ENCODE peak calls at places on chromosomes 16 and 17, in eight cellular contexts. F, G, B, O, A, V, C and L are unnamed samples.

GRCh38 chr16:80250376-80250775 is 290.4 kb upstream of the DYNLRB2 start:
- DNase-seq in O (no peak), V (no peak), F (no peak), B (no peak), A (no peak), G (no peak), C (peak), L (no peak)

GRCh38 chr16:78775161-78775561 is 675.7 kb downstream of the WWOX start:
- DNase-seq in A (no peak), V (no peak), C (no peak), G (no peak), O (no peak), B (no peak), F (no peak), L (no peak)

GRCh38 chr17:28093999-28094716 is 51.7 kb downstream of the NLK start:
- DNase-seq in A (no peak), V (no peak), B (no peak), F (no peak), O (no peak), G (no peak), C (no peak), L (no peak)

GRCh38 chr16:24815052-24815451 is 30.7 kb upstream of the SLC5A11 start:
- DNase-seq in G (no peak), A (no peak), V (no peak), F (no peak), O (no peak), B (no peak), C (no peak), L (no peak)

GRCh38 chr16:2736476-2737237 is 15.8 kb upstream of the SRRM2 start:
- DNase-seq in O (no peak), B (no peak), A (no peak), C (no peak), F (no peak), V (no peak), G (no peak), L (no peak)

GRCh38 chr16:86073103-86073625 is 174.2 kb downstream of the IRF8 start:
- DNase-seq in A (no peak), F (no peak), B (no peak), C (no peak), O (no peak), G (no peak), V (no peak), L (no peak)

GRCh38 chr16:48188449-48189102 is 32.8 kb upstream of the ABCC12 start:
- DNase-seq in O (no peak), C (no peak), A (no peak), B (peak), V (no peak), F (no peak), G (peak), L (no peak)

GRCh38 chr16:19625039-19625438 is 69.5 kb downstream of the VPS35L start:
- DNase-seq in O (no peak), A (no peak), V (no peak), F (no peak), C (no peak), B (no peak), G (no peak), L (no peak)

GRCh38 chr17:70644093-70644492 is 474.8 kb downstream of the KCNJ2 start:
- DNase-seq in F (no peak), V (no peak), G (no peak), C (no peak), A (no peak), O (no peak), B (no peak), L (no peak)

GRCh38 chr16:53412549-53412948 is 21.7 kb upstream of the RBL2 start:
- DNase-seq in O (no peak), A (no peak), G (no peak), C (no peak), V (no peak), B (no peak), F (no peak), L (no peak)

GRCh38 chr17:17732892-17733670 is 51.8 kb downstream of the RAI1 start:
- DNase-seq in A (no peak), F (no peak), V (peak), O (peak), C (peak), B (peak), G (peak), L (no peak)

GRCh38 chr17:72162569-72162968 is 41.7 kb downstream of the SOX9 start:
- DNase-seq in A (no peak), O (no peak), B (no peak), F (no peak), C (no peak), V (no peak), G (no peak), L (no peak)

GRCh38 chr16:86018487-86018886 is 119.5 kb downstream of the IRF8 start:
- DNase-seq in G (no peak), V (no peak), F (no peak), O (peak), C (peak), A (peak), B (peak), L (peak)

GRCh38 chr17:8366231-8366630 is 10.3 kb downstream of the KRABD2 start:
- DNase-seq in A (no peak), B (peak), C (peak), V (no peak), O (peak), F (no peak), G (peak), L (no peak)

GRCh38 chr17:16328997-16329396 is 24.3 kb downstream of the CENPV start:
- DNase-seq in G (peak), A (no peak), F (no peak), O (no peak), B (peak), C (no peak), V (no peak), L (no peak)

GRCh38 chr17:27968206-27968732 is 74.2 kb upstream of the NLK start:
- DNase-seq in O (no peak), F (no peak), C (no peak), B (no peak), G (no peak), V (peak), A (no peak), L (no peak)

GRCh38 chr17:80761421-80761871 is 216.8 kb downstream of the RPTOR start:
- DNase-seq in C (peak), V (no peak), F (no peak), A (no peak), O (peak), B (peak), G (peak), L (no peak)

GRCh38 chr16:28217326-28217725 is 5.6 kb upstream of the XPO6 start:
- DNase-seq in G (no peak), F (no peak), B (peak), V (no peak), C (no peak), O (no peak), A (no peak), L (no peak)

GRCh38 chr16:53207810-53208752 is 153.3 kb downstream of the CHD9 start:
- DNase-seq in G (peak), V (peak), O (peak), C (peak), A (peak), F (no peak), B (peak), L (peak)

GRCh38 chr16:65409505-65409904 is 287.6 kb upstream of the CDH11 start:
- DNase-seq in F (no peak), V (no peak), B (peak), A (no peak), G (peak), C (peak), O (no peak), L (no peak)

GRCh38 chr17:57927048-57927723 is 28.0 kb downstream of the CUEDC1 start:
- DNase-seq in C (peak), G (peak), A (no peak), B (peak), O (peak), V (peak), F (no peak), L (no peak)

GRCh38 chr17:67974598-67975066 is 21.6 kb downstream of the C17orf58 start:
- DNase-seq in C (no peak), O (no peak), A (no peak), F (no peak), G (no peak), B (no peak), V (no peak), L (no peak)

GRCh38 chr16:54980821-54981220 is 50.2 kb downstream of the IRX5 start:
- DNase-seq in F (no peak), B (no peak), C (no peak), V (no peak), O (no peak), A (no peak), G (no peak), L (no peak)

GRCh38 chr16:30761427-30761927 is 385 bp downstream of the CFAP119 start:
- DNase-seq in A (no peak), F (peak), B (peak), V (no peak), O (no peak), C (peak), G (no peak), L (no peak)

GRCh38 chr17:74042241-74042640 is 161.2 kb upstream of the RPL38 start:
- DNase-seq in F (no peak), A (no peak), B (no peak), O (no peak), V (no peak), G (no peak), C (no peak), L (no peak)

GRCh38 chr17:3693829-3694231 is 2.1 kb downstream of the P2RX5 start:
- DNase-seq in F (no peak), G (no peak), B (no peak), A (no peak), V (no peak), C (no peak), O (no peak), L (no peak)

GRCh38 chr17:3690094-3690715 is 5.8 kb downstream of the P2RX5 start:
- DNase-seq in F (no peak), B (no peak), C (no peak), V (no peak), G (no peak), O (no peak), A (no peak), L (no peak)

GRCh38 chr17:3693099-3693498 is 2.9 kb downstream of the P2RX5 start:
- DNase-seq in C (no peak), V (no peak), G (no peak), O (no peak), F (no peak), A (no peak), B (no peak), L (no peak)

GRCh38 chr17:3691539-3692166 is 4.3 kb downstream of the P2RX5 start:
- DNase-seq in F (no peak), O (no peak), G (no peak), C (no peak), V (no peak), A (no peak), B (no peak), L (no peak)

GRCh38 chr17:3692346-3692745 is 3.6 kb downstream of the P2RX5 start:
- DNase-seq in A (no peak), V (no peak), C (no peak), F (no peak), B (no peak), G (no peak), O (no peak), L (no peak)
- TF ChIP-seq CTCF in A (no peak), V (no peak), C (peak), F (no peak), B (no peak), G (no peak), O (peak), L (no peak)

DNA sequence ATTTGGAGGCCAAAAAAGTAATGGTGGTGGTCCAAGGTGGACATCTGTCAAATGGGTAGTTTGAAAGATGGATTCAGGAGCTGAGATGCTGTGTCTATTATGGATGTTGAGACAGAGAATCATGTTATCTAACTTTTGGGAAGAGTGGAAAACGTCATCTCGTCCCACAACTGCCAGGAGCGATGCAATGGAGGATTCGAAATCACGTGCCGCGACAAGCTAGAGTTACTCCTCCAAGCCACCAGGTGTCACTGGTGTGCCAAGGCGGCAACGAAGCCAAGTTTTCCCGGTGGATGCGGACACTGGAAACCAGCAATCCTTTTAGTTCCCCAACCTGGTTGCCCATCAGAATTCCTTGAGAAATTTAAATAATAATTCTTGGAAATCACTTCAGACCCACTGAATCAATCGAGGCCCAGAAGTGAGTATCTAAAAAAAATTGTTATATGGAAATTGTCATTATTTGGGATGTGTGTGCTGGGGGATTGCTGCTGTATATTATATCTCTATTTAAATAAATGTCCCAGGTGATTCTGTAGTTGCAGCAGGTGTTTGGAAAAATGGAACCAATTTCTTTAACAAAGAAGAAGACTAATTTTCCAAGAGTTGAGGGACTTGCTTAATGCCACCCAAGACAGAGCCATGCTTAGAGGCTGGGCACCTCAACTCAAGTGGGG is 206.1 kb downstream of the HAPSTR1 start:
- DNase-seq in C (no peak), V (peak), O (no peak), F (peak), G (no peak), A (no peak), B (peak), L (no peak)
- TF ChIP-seq CTCF in C (peak), V (peak), O (peak), F (no peak), G (peak), A (no peak), B (peak), L (peak)

GRCh38 chr17:44384823-44385286 is 4.6 kb downstream of the ITGA2B start:
- DNase-seq in O (no peak), C (no peak), G (peak), B (no peak), F (no peak), V (no peak), A (no peak), L (no peak)
- TF ChIP-seq CTCF in O (no peak), C (no peak), G (no peak), B (no peak), F (no peak), V (no peak), A (no peak), L (no peak)

GRCh38 chr17:82782657-82783207 is 30.9 kb downstream of the TBCD start:
- DNase-seq in B (no peak), F (no peak), G (no peak), O (no peak), A (no peak), V (no peak), C (no peak), L (no peak)

GRCh38 chr17:82780981-82781893 is 29.4 kb downstream of the TBCD start:
- DNase-seq in G (no peak), O (no peak), V (no peak), B (no peak), F (no peak), C (no peak), A (no peak), L (no peak)

GRCh38 chr17:82781894-82782274 is 30.0 kb downstream of the TBCD start:
- DNase-seq in G (peak), C (peak), O (peak), A (peak), B (peak), F (peak), V (peak), L (peak)

GRCh38 chr17:82786427-82786826 is 34.6 kb downstream of the TBCD start:
- DNase-seq in C (no peak), O (no peak), A (no peak), V (no peak), B (no peak), G (no peak), F (no peak), L (no peak)

DNA sequence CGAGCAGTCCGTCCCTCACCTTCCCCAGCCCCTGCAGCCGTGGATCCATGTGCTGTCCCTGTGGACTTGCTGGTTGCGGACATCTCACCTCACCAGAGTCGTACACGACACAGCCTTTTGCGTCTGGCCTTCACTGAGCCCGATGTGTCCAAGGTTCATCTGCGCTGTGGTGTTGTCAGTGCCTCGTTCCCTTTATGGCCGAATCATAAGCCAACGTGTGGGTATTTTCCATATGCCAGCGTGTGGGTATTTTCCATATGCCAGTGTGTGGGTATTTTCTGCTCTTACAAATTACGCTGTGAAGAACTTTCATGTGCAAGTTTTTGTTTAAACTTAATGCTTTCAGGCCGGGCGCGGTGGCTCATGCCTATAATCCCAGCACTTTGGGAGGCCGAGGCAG is 31.6 kb downstream of the TBCD start:
- DNase-seq in F (no peak), B (no peak), C (no peak), G (no peak), O (no peak), A (no peak), V (no peak), L (no peak)
- TF ChIP-seq CTCF in F (no peak), B (no peak), C (no peak), G (no peak), O (no peak), A (no peak), V (no peak), L (no peak)

DNA sequence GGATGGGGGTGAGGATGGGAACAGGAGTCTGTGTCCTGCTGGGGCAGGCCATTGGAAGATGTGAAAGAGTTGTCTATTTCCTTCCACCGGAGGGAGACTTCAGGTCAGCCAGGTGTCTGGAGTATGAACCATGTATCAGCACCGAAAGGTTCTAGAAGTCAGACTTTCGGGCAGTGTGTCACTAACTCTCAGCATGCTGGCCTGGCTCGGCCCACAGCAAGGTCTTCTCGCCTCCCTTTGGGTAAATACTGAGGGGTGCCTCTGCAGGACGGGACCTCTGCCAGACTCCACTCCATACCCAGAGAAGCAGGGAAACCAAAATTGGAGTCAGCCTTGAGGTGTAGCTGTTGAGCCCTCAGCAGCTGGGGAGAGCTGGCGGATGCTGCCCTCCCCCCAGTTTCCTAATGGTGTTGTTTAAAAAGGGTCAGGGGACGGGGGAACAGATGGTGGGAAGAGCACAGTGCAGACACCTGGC is 507 bp downstream of the CIITA start:
- DNase-seq in V (no peak), O (no peak), C (no peak), G (no peak), F (no peak), A (no peak), B (no peak), L (no peak)
- TF ChIP-seq CTCF in V (no peak), O (peak), C (peak), G (no peak), F (no peak), A (no peak), B (no peak), L (no peak)

GRCh38 chr17:33712120-33712519 is 419.0 kb upstream of the ASIC2 start:
- DNase-seq in O (no peak), B (no peak), C (no peak), A (no peak), V (no peak), F (no peak), G (no peak), L (no peak)
- TF ChIP-seq CTCF in O (no peak), B (no peak), C (no peak), A (no peak), V (no peak), F (no peak), G (no peak), L (no peak)

GRCh38 chr17:66834919-66835454 is at the start of gene CACNG5:
- DNase-seq in G (no peak), B (no peak), F (no peak), V (no peak), A (no peak), C (no peak), O (no peak), L (no peak)
- TF ChIP-seq CTCF in G (no peak), B (no peak), F (no peak), V (no peak), A (no peak), C (no peak), O (no peak), L (no peak)

GRCh38 chr17:6071528-6072065 is 1.4 kb downstream of the WSCD1 start:
- DNase-seq in G (no peak), V (no peak), F (no peak), A (no peak), B (no peak), O (no peak), C (no peak), L (no peak)

GRCh38 chr17:6069611-6070279 is 434 bp upstream of the WSCD1 start:
- DNase-seq in V (no peak), B (no peak), O (no peak), G (peak), C (no peak), F (no peak), A (no peak), L (no peak)

GRCh38 chr17:6070280-6070894 is at the start of gene WSCD1:
- DNase-seq in V (peak), C (no peak), G (peak), B (no peak), F (no peak), O (no peak), A (no peak), L (no peak)

GRCh38 chr17:6072157-6072556 is 2.0 kb downstream of the WSCD1 start:
- DNase-seq in B (peak), C (no peak), G (peak), A (no peak), O (no peak), F (no peak), V (no peak), L (no peak)

GRCh38 chr17:6070895-6071511 is 824 bp downstream of the WSCD1 start:
- DNase-seq in V (no peak), C (no peak), F (no peak), B (no peak), O (no peak), A (no peak), G (peak), L (no peak)
- TF ChIP-seq CTCF in V (no peak), C (no peak), F (no peak), B (no peak), O (no peak), A (no peak), G (no peak), L (no peak)

DNA sequence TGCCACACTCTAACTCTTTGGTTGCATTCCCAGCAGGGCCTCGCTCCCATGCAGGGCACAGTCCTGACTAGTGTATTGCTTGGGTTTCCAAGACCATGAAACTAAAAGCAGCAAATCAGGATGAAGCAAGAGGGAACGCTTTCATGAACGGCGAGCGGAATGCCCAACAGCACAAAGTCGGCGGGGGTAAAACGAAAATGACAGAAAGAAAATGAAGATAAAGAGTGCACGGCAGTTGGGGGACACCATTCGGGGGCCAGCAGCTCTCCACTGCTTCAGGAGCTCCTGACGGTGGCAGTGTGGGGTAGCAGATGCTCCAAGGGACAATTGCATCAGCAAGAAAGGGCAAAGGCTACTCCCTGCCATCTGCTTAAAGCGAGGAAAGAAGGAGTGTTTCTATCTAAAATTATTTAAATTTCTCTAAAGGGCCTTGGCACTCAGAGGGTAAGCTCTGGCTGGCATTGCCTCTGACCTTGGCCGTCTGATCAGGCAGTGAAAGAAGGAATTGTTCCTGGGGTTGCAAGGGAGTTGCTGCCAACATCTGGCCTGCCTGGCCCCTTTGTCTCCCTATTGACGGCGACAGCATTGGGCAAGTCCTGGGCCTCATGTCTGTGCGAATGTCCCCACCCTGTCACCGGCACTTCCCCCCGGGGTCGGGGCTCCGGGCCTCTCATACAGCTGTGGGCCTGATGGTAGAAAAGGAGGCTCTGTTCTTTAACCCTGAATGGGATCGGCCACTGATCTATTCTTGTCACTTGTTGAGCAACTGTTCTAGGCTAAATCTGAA is 138.2 kb downstream of the CMIP start:
- DNase-seq in O (no peak), A (no peak), C (peak), B (no peak), F (no peak), G (peak), V (no peak), L (no peak)
- TF ChIP-seq CTCF in O (peak), A (no peak), C (peak), B (no peak), F (no peak), G (peak), V (no peak), L (no peak)